ENCODE peak calls at places on chromosomes 2 and 18, in nine cellular contexts. W is sigmoid colon, F is SK-N-SH, D is ovary, R is A549, P is HepG2, B is tibial nerve, V is suprapubic skin, J is transverse colon. N is an unnamed sample.

GRCh38 chr2:216133392-216133791 is 24.2 kb downstream of the XRCC5 start:
- DNase-seq in J (no peak), V (no peak), W (no peak), F (no peak), B (no peak), R (no peak), D (no peak), P (no peak), N (no peak)

GRCh38 chr2:240567872-240568677 is at the start of gene RNPEPL1:
- DNase-seq in R (peak; percentile 57), B (peak; percentile 13), P (no peak), F (peak; percentile 90), W (peak; percentile 72), J (peak; percentile 62), D (peak; percentile 28), V (peak; percentile 73), N (peak; percentile 60)

GRCh38 chr2:140855471-140855870 is 1275.3 kb downstream of the LRP1B start:
- DNase-seq in B (no peak), W (no peak), J (no peak), V (no peak), F (no peak), R (no peak), P (no peak), D (no peak), N (no peak)

GRCh38 chr2:71472019-71472418 is 18.7 kb downstream of the DYSF start:
- DNase-seq in R (no peak), V (no peak), F (no peak), P (no peak), D (no peak), B (no peak), J (no peak), W (no peak), N (no peak)

GRCh38 chr2:60532421-60532820 is 21.0 kb downstream of the BCL11A start:
- DNase-seq in D (no peak), V (no peak), R (no peak), F (no peak), W (no peak), P (no peak), J (no peak), B (no peak), N (no peak)

GRCh38 chr18:13611616-13612110 is 114.7 kb downstream of the FAM210A start:
- DNase-seq in B (no peak), F (peak; percentile 64), R (no peak), J (no peak), V (no peak), P (no peak), D (no peak), W (peak; percentile 74), N (no peak)

GRCh38 chr18:55489034-55489741 is 98.8 kb downstream of the TCF4 start:
- DNase-seq in V (no peak), D (no peak), B (no peak), J (no peak), P (no peak), W (no peak), R (no peak), F (no peak), N (no peak)

GRCh38 chr2:182077451-182078142 is 91.9 kb downstream of the PPP1R1C start:
- DNase-seq in R (peak; percentile 80), D (no peak), P (peak; percentile 79), F (peak; percentile 28), B (no peak), V (no peak), J (peak; percentile 14), W (no peak), N (peak; percentile 28)

GRCh38 chr2:74537140-74537539 is 7.4 kb downstream of the HTRA2 start:
- DNase-seq in J (no peak), F (no peak), B (no peak), W (no peak), P (no peak), V (no peak), D (no peak), R (no peak), N (no peak)

GRCh38 chr2:140604096-140604495 is 1526.7 kb downstream of the LRP1B start:
- DNase-seq in R (no peak), B (no peak), F (no peak), W (no peak), P (no peak), V (no peak), J (no peak), D (no peak), N (no peak)

GRCh38 chr2:207341816-207342215 is 176.1 kb upstream of the KLF7 start:
- DNase-seq in B (no peak), W (no peak), D (no peak), V (no peak), P (no peak), J (no peak), R (no peak), F (no peak), N (no peak)

GRCh38 chr18:58861853-58862252 is 2.8 kb upstream of the ZNF532 start:
- DNase-seq in R (no peak), J (no peak), B (no peak), V (no peak), F (no peak), D (no peak), W (no peak), P (no peak), N (no peak)

GRCh38 chr18:58865009-58865345 is 300 bp downstream of the ZNF532 start:
- DNase-seq in R (no peak), D (no peak), W (no peak), B (no peak), P (no peak), J (no peak), V (no peak), F (no peak), N (no peak)

GRCh38 chr18:58862851-58863538 is 1.7 kb upstream of the ZNF532 start:
- DNase-seq in P (no peak), R (peak; percentile 45), J (peak; percentile 28), D (peak; percentile 54), V (no peak), W (peak; percentile 66), F (peak; percentile 80), B (no peak), N (peak; percentile 27)

GRCh38 chr18:58862404-58862803 is 2.3 kb upstream of the ZNF532 start:
- DNase-seq in V (no peak), B (no peak), W (peak; percentile 44), P (no peak), J (no peak), D (no peak), R (no peak), F (no peak), N (no peak)

GRCh38 chr18:58863539-58864145 is 1.0 kb upstream of the ZNF532 start:
- DNase-seq in D (peak; percentile 59), V (no peak), F (peak; percentile 82), R (peak; percentile 44), P (no peak), B (no peak), W (peak; percentile 74), J (peak; percentile 61), N (peak; percentile 55)
- H3K27ac ChIP-seq in D (peak overlapping the region; percentile 99), V (peak overlapping the region; percentile 96), F (peak overlapping the region; percentile 70), R (peak overlapping the region; percentile 99), P (no peak overlapping the region), B (peak overlapping the region; percentile 97), W (peak overlapping the region; percentile 96), J (peak overlapping the region; percentile 91), N (peak overlapping the region; percentile 81)

GRCh38 chr2:20578895-20579825 is 71.7 kb downstream of the HS1BP3 start:
- DNase-seq in J (peak; percentile 58), F (peak; percentile 46), R (peak; percentile 93), D (peak; percentile 85), V (peak; percentile 88), B (peak; percentile 75), P (peak; percentile 100), W (peak; percentile 93), N (peak; percentile 55)

GRCh38 chr2:20575935-20576597 is 74.8 kb downstream of the HS1BP3 start:
- DNase-seq in P (no peak), V (no peak), B (no peak), W (no peak), R (no peak), D (no peak), F (no peak), J (no peak), N (no peak)

GRCh38 chr2:20576598-20577115 is 74.2 kb downstream of the HS1BP3 start:
- DNase-seq in W (no peak), B (no peak), D (no peak), J (no peak), P (no peak), V (no peak), R (no peak), F (no peak), N (no peak)

GRCh38 chr2:20578266-20578894 is 72.5 kb downstream of the HS1BP3 start:
- DNase-seq in P (no peak), W (peak; percentile 62), F (no peak), B (no peak), V (peak; percentile 51), D (no peak), R (no peak), J (no peak), N (no peak)

GRCh38 chr2:20577495-20578235 is 73.2 kb downstream of the HS1BP3 start:
- DNase-seq in F (no peak), R (peak; percentile 41), W (no peak), J (no peak), V (peak; percentile 76), B (no peak), P (no peak), D (no peak), N (no peak)
- TF ChIP-seq EP300 in F (no peak), R (peak; percentile 18), W (no peak), J (no peak), V (no peak), B (no peak), P (no peak), D (no peak), N (no peak)

DNA sequence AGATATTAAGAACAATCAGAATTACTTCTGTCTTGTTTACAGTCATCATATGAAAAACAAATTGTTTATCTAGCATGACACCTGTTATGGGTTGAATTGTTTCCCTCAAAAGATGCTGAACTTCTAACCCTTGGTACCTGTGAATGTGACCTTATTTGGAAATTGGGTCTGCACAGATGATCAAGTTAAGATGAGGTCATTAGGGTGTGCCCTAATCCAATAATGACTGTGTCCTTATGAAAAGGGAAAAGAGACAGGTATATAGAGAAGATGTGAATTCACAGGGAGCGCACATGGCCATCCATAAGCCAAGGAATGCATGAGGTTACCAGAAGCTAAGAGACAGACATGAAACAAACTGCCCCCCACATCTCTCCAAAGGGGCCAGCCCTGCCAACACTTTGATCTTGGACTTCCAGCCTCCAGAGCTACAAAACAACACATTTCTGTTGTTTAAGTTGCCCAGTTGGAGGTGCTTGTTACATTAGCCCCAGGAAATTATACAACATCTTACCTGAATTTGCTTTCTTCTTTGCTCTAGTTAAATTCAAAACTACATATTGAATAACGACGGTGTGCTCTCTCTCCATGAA is 2.3 kb upstream of the HPCAL1 start:
- DNase-seq in F (no peak), W (no peak), B (no peak), D (no peak), R (peak; percentile 45), P (peak; percentile 40), J (no peak), V (no peak), N (no peak)
- H3K27ac ChIP-seq in F (no peak overlapping the region), W (no peak overlapping the region), B (no peak overlapping the region), D (no peak overlapping the region), R (peak overlapping the region; percentile 95), P (peak overlapping the region; percentile 88), J (peak overlapping the region; percentile 95), V (no peak overlapping the region), N (no peak overlapping the region)

DNA sequence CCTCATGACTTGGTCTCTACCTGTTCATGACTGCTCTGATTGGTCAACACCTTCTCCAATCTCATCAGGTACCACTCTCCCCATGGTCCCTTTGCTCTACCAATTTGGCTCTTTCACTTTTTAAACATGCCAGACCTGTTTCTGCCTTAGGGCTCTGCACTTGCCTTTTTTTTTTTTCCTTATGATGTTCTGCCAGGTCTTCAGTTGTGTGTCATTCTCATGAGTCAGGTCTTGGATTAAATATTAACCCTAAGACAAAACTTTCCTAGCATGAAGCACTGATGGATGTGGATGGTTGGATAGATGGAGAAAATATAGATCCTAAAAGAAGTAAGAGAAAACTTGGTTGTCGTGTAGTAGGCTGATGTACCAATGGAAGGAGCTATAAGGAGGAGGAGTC is 219.3 kb downstream of the TTC32 start:
- DNase-seq in R (peak; percentile 66), P (no peak), D (no peak), B (no peak), F (no peak), V (no peak), W (no peak), J (no peak), N (no peak)
- TF ChIP-seq EP300 in R (no peak), P (no peak), D (no peak), B (no peak), F (no peak), V (no peak), W (no peak), J (no peak), N (no peak)